ENCODE peak calls at places on chromosomes 1 and 21, in four cellular contexts. W is NB4, J is mammary epithelial cell, Z is GM12865. D is an unnamed sample.

GRCh38 chr1:12426030-12426429 is 192.0 kb downstream of the DHRS3 start:
- DNase-seq in W (no peak), J (no peak), Z (no peak), D (no peak)

GRCh38 chr1:225700164-225700740 is 47.3 kb upstream of the ENAH start:
- DNase-seq in W (no peak), J (peak), Z (no peak), D (no peak)

GRCh38 chr1:6141601-6142000 is 38.5 kb downstream of the CHD5 start:
- DNase-seq in W (peak), J (peak), Z (peak), D (peak)

GRCh38 chr1:184789899-184790298 is 35.2 kb upstream of the EDEM3 start:
- DNase-seq in W (no peak), J (no peak), Z (no peak), D (no peak)

GRCh38 chr21:34510148-34511142 is 1.6 kb downstream of the KCNE1 start:
- DNase-seq in W (peak), J (peak), Z (peak), D (peak)

GRCh38 chr1:218967836-218968235 is 205.8 kb upstream of the LYPLAL1 start:
- DNase-seq in W (no peak), J (peak), Z (no peak), D (no peak)

GRCh38 chr1:9228589-9228988 is 6.0 kb upstream of the H6PD start:
- DNase-seq in W (peak), J (no peak), Z (no peak), D (no peak)

GRCh38 chr1:43272161-43272560 is 2.4 kb downstream of the TMEM125 start:
- DNase-seq in W (no peak), J (no peak), Z (no peak), D (peak)

GRCh38 chr1:182713939-182714338 is 29.6 kb upstream of the RGS8 start:
- DNase-seq in W (peak), J (no peak), Z (no peak), D (no peak)

GRCh38 chr1:194813109-194813508 is 1626.7 kb upstream of the B3GALT2 start:
- DNase-seq in W (no peak), J (peak), Z (no peak), D (no peak)

GRCh38 chr1:194807530-194808220 is 1621.3 kb upstream of the B3GALT2 start:
- DNase-seq in W (no peak), J (no peak), Z (no peak), D (no peak)

DNA sequence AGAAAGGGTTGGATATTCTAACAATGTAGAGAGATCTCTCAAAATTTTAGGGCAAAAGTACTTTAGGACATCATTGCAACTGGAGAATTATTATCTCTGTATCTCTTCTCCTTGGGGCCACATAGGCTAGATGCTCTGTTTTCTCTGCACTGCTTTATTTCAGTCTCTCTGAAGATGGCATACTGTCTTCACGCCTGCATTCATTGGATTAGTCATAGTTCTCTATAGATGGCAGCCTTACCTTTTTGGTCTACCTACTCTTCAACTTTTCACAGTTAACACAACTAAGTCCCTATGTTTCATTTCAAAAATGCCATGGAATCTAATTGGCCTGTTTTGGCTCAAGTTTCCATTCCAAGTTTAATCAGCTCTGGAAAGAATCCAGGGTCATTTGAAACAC is 1623.3 kb upstream of the B3GALT2 start:
- DNase-seq in W (no peak), J (no peak), Z (no peak), D (no peak)
- TF ChIP-seq CTCF in W (no peak), J (no peak), Z (no peak), D (peak)

DNA sequence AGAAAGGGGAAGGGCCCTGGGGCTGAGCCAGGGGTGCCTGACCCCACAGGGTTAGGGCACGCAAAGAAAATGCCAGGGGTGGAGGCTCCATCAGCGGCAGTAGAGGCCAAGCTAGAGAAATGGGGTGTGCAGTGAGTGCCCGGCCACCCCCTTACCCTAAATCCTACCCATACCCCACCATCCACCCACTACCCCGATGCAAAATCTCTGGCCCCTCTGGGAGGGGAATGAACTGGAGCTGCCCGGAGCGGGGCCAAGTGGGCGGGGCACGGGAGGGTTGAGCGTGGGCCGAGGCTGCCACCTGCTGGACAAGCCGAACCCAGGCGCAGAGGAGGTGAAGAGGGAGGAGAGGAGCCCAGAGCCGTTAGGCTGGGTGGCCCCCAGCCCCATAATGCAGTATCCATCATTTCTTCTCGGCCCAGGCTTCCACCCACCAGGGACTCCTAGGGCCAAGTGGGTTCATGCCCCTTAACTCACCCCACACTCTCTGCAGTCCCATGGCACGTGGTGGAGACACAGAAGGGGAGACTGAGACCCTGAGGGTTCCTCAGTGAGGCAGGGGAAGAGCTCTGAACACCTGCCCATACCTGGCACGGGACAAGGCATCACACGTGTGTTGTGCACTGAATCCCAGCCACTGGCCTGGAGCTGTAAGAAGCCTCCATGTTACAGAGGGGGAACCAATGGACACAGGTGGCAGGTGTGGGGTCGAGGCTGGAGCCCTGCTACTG is 1.4 kb upstream of the C1QC start:
- DNase-seq in W (peak), J (peak), Z (peak), D (peak)
- TF ChIP-seq CTCF in W (peak), J (peak), Z (peak), D (peak)

GRCh38 chr1:159775716-159776115 is 5.0 kb upstream of the DUSP23 start:
- DNase-seq in W (peak), J (no peak), Z (no peak), D (no peak)
- TF ChIP-seq CTCF in W (no peak), J (peak), Z (no peak), D (no peak)

GRCh38 chr1:45107782-45108181 is 95.7 kb downstream of the UROD start:
- DNase-seq in W (no peak), J (no peak), Z (no peak), D (no peak)

GRCh38 chr1:45116820-45117219 is 89.6 kb downstream of the ZSWIM5 start:
- DNase-seq in W (no peak), J (no peak), Z (no peak), D (no peak)

GRCh38 chr1:45116340-45116739 is 90.1 kb downstream of the ZSWIM5 start:
- DNase-seq in W (no peak), J (no peak), Z (no peak), D (no peak)

DNA sequence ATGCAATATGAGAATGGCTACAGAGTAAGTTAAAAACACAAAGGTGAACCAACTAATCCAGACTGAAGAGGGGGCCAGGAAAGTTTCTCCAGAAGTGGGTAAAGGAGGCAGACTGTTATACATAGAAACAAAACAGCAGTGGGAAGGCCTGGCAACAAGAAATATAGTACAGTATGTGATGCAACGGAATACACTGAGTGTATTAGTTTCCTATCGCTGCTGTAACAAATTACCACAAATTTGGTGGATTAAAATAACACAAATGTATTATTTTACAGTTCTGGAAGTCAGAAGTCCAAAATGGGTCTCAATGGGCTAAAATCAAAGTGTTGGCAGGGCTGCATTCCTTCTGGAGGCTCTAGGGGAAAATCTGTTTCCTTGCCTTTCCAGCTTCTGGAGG is 95.2 kb downstream of the ZSWIM5 start:
- DNase-seq in W (no peak), J (no peak), Z (no peak), D (no peak)
- TF ChIP-seq CTCF in W (no peak), J (no peak), Z (no peak), D (no peak)

DNA sequence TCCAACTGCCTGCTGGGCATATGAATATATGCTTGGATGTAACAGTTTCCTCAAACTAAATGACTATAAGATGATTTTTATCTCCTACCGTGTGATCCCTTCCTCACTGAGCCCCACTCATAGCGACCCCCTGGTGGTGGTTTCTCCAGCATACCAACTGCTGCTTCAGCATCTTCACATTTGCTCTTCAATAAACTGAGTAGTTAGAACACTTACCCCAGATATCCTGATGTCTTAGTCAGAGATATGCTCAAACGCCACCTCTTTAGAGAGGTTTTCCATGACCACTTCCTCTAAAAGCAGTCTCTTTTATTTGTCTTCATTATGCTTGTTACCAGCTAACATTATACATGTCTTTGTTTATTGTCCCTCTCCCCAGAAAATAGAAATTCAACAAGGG is 10.2 kb upstream of the HNRNPR start:
- DNase-seq in W (peak), J (no peak), Z (no peak), D (no peak)
- TF ChIP-seq CTCF in W (peak), J (no peak), Z (no peak), D (no peak)

DNA sequence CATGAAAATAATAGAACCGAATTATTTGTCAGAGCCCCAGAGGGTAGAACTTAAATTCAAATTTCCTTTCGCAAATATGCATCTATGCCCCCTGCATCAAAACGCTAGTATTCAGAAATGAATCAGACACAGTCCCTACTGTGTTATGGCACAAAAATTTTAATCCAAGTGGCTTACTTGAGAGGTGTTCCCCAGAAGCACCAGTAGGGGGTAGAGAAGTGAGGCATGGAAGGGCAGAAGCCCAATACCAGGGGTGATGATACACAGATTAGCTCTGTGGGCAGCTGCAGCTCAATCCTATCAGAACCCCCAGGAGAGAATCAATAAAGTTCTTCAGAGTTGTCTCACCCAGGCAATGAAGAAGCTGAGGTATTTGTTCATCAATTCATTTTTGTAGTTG is 342.2 kb downstream of the OMA1 start:
- DNase-seq in W (peak), J (no peak), Z (peak), D (no peak)
- TF ChIP-seq CTCF in W (peak), J (peak), Z (peak), D (no peak)

DNA sequence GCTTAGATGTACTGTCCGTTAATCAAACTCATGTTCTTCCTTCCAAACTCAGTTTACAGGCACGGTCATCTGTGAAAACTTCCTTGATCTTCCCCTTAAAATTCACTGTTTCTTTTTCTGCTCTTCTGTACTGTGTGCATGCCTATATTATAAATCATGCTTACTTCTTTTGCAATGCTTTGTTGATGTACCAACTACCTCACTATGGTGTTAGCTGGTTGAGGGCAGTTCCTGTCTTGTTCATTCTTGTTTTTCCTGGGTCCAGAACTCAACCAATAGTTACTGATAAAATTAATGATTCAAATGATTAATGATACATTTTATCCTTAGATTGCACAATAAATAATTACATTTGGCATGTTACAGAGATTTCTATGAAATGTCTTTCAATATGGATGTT is 163.8 kb downstream of the CHRM3 start:
- DNase-seq in W (no peak), J (peak), Z (no peak), D (no peak)
- TF ChIP-seq CTCF in W (no peak), J (no peak), Z (no peak), D (no peak)